ENCODE peak calls at places on chromosomes 13 and 19, in ten cellular contexts. I, D, Y, N, O, R, J, P, T and A are unnamed samples. For H3K9me3, the result is how much of the 10 kb centered on the place peaks cover.

GRCh38 chr13:26498524-26499208 is 58.8 kb upstream of the WASF3 start:
- DNase-seq in Y (peak), T (no peak), J (no peak), I (no peak), R (no peak), D (no peak), O (no peak), P (peak), N (no peak), A (no peak)

GRCh38 chr19:38900816-38901215 is 1.0 kb downstream of the NFKBIB start:
- DNase-seq in O (no peak), T (no peak), I (no peak), N (no peak), J (no peak), Y (peak), R (no peak), D (no peak), P (no peak), A (no peak)

GRCh38 chr13:67075239-67075638 is 154.9 kb downstream of the PCDH9 start:
- DNase-seq in O (no peak), I (no peak), R (no peak), J (no peak), T (no peak), D (no peak), Y (no peak), N (no peak), P (no peak), A (no peak)

GRCh38 chr19:40805258-40805868 is 6.4 kb downstream of the EGLN2 start:
- DNase-seq in J (no peak), I (no peak), R (no peak), D (no peak), T (no peak), N (peak), P (no peak), Y (no peak), O (no peak), A (peak)

GRCh38 chr19:14023404-14024235 is 4.3 kb upstream of the RLN3 start:
- DNase-seq in O (peak), J (no peak), D (no peak), I (no peak), N (no peak), Y (peak), T (peak), P (peak), R (peak), A (peak)

GRCh38 chr13:109344552-109345157 is 441.7 kb downstream of the IRS2 start:
- DNase-seq in O (no peak), I (no peak), Y (peak), D (no peak), J (no peak), P (peak), T (no peak), N (no peak), R (no peak), A (no peak)

GRCh38 chr13:24741791-24742190 is 22.2 kb upstream of the RNF17 start:
- DNase-seq in D (no peak), Y (no peak), T (no peak), P (no peak), I (no peak), J (no peak), R (no peak), N (no peak), O (no peak), A (no peak)

GRCh38 chr13:18232994-18233782 is 948.4 kb downstream of the TUBA3C start:
- DNase-seq in T (no peak), Y (no peak), I (no peak), N (no peak), D (no peak), P (no peak), R (no peak), O (no peak), J (no peak), A (no peak)

GRCh38 chr13:42259515-42259914 is 12.4 kb upstream of the AKAP11 start:
- DNase-seq in Y (no peak), R (no peak), N (no peak), J (no peak), O (no peak), T (no peak), P (no peak), I (no peak), D (no peak), A (no peak)
- H3K4me3 ChIP-seq in Y (no peak), R (no peak), N (no peak), J (no peak), O (no peak), T (no peak), P (no peak), I (no peak), D (no peak), A (no peak)

DNA sequence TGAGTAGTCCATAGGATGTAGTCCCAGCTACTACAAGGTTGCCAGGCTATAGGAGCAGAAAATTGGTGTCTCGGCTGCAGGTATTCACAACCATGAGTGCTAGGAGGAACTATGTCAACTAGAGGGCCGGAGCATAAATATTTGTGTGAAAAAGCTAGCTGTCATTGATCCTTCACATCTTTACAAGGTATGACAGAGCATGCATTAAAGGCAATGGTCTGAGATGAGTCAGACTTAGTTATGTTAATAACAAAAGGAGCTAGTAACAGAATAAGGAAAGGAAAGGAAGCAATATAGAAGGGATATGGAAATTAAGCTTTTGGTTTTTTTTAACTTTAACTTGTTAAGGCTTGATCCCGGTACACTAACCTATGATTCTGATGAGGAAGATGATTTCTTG is 40.9 kb upstream of the PSG9 start:
- DNase-seq in J (no peak), N (no peak), D (no peak), R (no peak), I (no peak), Y (no peak), O (no peak), T (no peak), P (no peak), A (no peak)
- H3K9me3 ChIP-seq in J (under half), N (under half), D (under half), R (under half), I (under half), Y (under half), O (under half), T (under half), P (under half), A (under half)

GRCh38 chr13:21522130-21522529 is 63.0 kb upstream of the ZDHHC20 start:
- DNase-seq in I (no peak), O (no peak), T (no peak), J (no peak), D (no peak), N (no peak), R (no peak), Y (no peak), P (no peak), A (no peak)
- H3K4me3 ChIP-seq in I (no peak), O (no peak), T (no peak), J (no peak), D (no peak), N (no peak), R (no peak), Y (no peak), P (no peak), A (no peak)

DNA sequence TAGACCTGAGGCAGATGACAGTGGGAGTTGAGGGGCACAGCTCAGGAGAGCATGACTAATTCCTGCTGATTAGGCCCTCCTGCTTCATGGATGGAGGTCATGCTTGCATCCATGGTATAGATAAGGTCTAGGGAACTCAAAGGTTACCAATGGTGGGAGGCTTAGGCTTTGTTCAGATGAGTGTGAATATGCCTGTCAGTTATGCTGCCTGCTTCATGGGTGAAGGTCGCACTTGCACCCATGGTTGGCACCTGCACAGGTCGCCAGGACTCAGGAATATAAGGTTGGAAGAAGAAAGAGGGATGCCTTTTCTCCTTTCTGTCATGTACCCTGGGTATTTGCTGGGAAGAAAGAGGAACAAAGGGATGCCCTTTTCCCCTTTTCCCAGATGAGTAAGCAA is 53.4 kb upstream of the GJB6 start:
- DNase-seq in R (no peak), I (no peak), Y (no peak), O (no peak), N (no peak), P (no peak), J (no peak), D (no peak), T (no peak), A (no peak)
- H3K9me3 ChIP-seq in R (under half), I (under half), Y (under half), O (under half), N (under half), P (under half), J (under half), D (under half), T (under half), A (under half)

GRCh38 chr19:31402931-31403330 is 53.7 kb upstream of the TSHZ3 start:
- DNase-seq in I (no peak), P (no peak), N (no peak), Y (no peak), D (no peak), T (no peak), J (no peak), O (no peak), R (no peak), A (no peak)

GRCh38 chr19:31406106-31406505 is 56.9 kb upstream of the TSHZ3 start:
- DNase-seq in R (no peak), N (no peak), O (no peak), J (no peak), T (no peak), P (no peak), I (no peak), Y (no peak), D (no peak), A (no peak)

GRCh38 chr19:31397308-31397707 is 48.1 kb upstream of the TSHZ3 start:
- DNase-seq in R (no peak), N (no peak), J (no peak), O (no peak), D (no peak), P (no peak), Y (no peak), T (no peak), I (no peak), A (no peak)

DNA sequence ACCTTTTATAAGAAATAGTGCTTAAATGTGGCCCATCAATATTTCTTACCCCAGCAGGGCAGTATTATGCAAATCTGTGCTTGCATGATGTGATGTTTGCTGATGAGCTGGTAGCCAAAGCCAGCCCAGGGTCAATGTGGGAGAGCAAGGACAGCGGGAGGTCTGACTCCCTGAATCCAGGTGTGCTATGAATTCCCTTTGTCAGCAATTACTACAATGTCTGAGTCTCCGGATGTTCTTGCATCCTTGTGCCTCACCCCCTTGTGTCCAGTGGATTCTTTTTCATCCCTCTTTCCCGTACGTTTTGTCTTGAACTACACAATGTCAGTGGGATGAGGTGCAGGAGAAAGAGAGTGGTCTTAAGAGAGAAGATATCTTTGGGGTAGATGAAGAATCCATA is 53.3 kb upstream of the TSHZ3 start:
- DNase-seq in N (no peak), I (no peak), P (no peak), O (no peak), Y (no peak), R (no peak), T (no peak), J (no peak), D (no peak), A (no peak)
- H3K4me3 ChIP-seq in N (no peak), I (no peak), P (no peak), O (no peak), Y (no peak), R (no peak), T (no peak), J (no peak), D (no peak), A (no peak)

GRCh38 chr13:48393698-48394085 is 19.2 kb downstream of the LPAR6 start:
- DNase-seq in D (no peak), T (no peak), N (no peak), I (no peak), J (no peak), R (no peak), Y (peak), P (no peak), O (no peak), A (no peak)
- H3K9me3 ChIP-seq in D (under half), T (under half), N (under half), I (under half), J (under half), R (under half), Y (under half), P (under half), O (under half), A (under half)

DNA sequence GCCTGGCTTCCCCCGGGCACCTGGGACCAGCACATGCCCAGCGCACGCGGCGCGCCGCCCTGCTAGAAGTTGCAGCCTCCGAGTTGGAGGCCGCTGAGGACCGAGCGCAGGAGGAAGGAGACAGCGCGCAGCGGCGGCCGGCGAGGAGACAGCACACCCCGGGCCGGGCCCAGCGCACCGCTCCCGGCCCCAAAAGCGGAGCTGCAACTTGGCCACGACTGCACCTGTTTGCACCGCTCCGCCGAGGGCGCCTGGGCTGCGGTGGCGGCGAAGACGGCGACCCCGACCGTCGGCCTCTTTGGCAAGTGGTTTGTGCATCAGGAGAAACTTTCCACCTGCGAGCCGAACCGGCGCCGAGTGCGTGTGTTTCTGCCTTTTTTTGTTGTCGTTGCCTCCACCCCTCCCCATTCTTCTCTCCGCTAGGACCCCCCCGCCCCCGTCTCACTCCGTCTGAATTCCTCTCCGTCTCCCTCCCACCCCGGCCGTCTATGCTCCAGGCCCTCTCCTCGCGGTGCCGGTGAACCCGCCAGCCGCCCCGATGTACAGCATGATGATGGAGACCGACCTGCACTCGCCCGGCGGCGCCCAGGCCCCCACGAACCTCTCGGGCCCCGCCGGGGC is at the start of gene SOX1:
- DNase-seq in Y (no peak), I (no peak), P (no peak), J (no peak), T (no peak), O (no peak), R (no peak), D (no peak), N (no peak), A (no peak)
- H3K4me3 ChIP-seq in Y (no peak), I (peak), P (no peak), J (no peak), T (peak), O (peak), R (no peak), D (no peak), N (peak), A (no peak)

DNA sequence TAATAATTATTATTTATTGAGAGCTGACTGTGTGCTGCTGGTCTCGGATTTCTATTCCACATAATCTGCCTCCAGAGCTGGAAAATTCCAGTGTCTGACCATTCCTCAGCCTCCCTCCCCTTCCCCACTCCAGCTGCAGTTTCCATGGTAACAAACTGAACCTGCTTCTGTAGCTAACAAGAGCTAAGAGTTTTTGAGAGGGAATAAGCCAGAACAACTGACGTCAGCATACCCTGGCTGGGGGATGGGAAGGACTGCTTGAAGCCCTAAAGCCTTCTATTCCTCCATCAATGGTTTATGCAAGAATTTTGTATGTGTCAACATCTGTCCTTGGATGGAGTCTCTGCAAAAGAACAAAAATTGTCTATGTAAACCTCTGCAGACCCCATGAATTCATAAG is 26.0 kb upstream of the PEG3 start:
- DNase-seq in O (no peak), Y (no peak), J (no peak), N (no peak), I (no peak), T (no peak), D (no peak), P (no peak), R (peak), A (no peak)
- H3K9me3 ChIP-seq in O (under half), Y (under half), J (under half), N (under half), I (under half), T (under half), D (under half), P (under half), R (under half), A (half or more)